ENCODE peak calls at places on chromosomes 1 and 21, in five cellular contexts. One of them, this sample, is unnamed. For H3K9me3, the result is how much of the 10 kb centered on the place peaks cover.

GRCh38 chr1:195898924-195899323 is 709.3 kb downstream of the KCNT2 start:
- DNase-seq in uterus: no peak
- DNase-seq in ovary: no peak
- DNase-seq in sigmoid colon: no peak
- DNase-seq in IMR-90: no peak
- DNase-seq in this sample: no peak

GRCh38 chr1:75203415-75204277 is 69.5 kb downstream of the LHX8 start:
- DNase-seq in uterus: no peak
- DNase-seq in sigmoid colon: no peak
- DNase-seq in ovary: no peak
- DNase-seq in IMR-90: peak
- DNase-seq in this sample: no peak

GRCh38 chr1:58908539-58909161 is 124.8 kb upstream of the JUN start:
- DNase-seq in IMR-90: peak
- DNase-seq in sigmoid colon: no peak
- DNase-seq in uterus: no peak
- DNase-seq in ovary: no peak
- DNase-seq in this sample: no peak

GRCh38 chr21:39966786-39967185 is 99.5 kb downstream of the PCP4 start:
- DNase-seq in ovary: no peak
- DNase-seq in uterus: no peak
- DNase-seq in sigmoid colon: no peak
- DNase-seq in IMR-90: no peak
- DNase-seq in this sample: no peak

GRCh38 chr1:163509126-163509525 is 187.4 kb downstream of the NUF2 start:
- DNase-seq in uterus: no peak
- DNase-seq in sigmoid colon: no peak
- DNase-seq in IMR-90: no peak
- DNase-seq in ovary: no peak
- DNase-seq in this sample: no peak

GRCh38 chr1:212488436-212489283 is 55.9 kb downstream of the NENF start:
- DNase-seq in uterus: peak
- DNase-seq in sigmoid colon: peak
- DNase-seq in ovary: peak
- DNase-seq in IMR-90: peak
- DNase-seq in this sample: no peak

GRCh38 chr1:13507075-13507474 is 6.7 kb downstream of the LRRC38 start:
- DNase-seq in uterus: no peak
- DNase-seq in sigmoid colon: no peak
- DNase-seq in IMR-90: no peak
- DNase-seq in ovary: no peak
- DNase-seq in this sample: no peak

GRCh38 chr1:147781056-147781471 is 20.7 kb upstream of the GJA5 start:
- DNase-seq in ovary: no peak
- DNase-seq in uterus: peak
- DNase-seq in sigmoid colon: no peak
- DNase-seq in IMR-90: peak
- DNase-seq in this sample: no peak

GRCh38 chr1:243443557-243443956 is 187.7 kb downstream of the SDCCAG8 start:
- DNase-seq in uterus: no peak
- DNase-seq in ovary: no peak
- DNase-seq in sigmoid colon: no peak
- DNase-seq in IMR-90: no peak
- DNase-seq in this sample: no peak

GRCh38 chr1:39753132-39754025 is 14.7 kb downstream of the PPIE start:
- DNase-seq in sigmoid colon: no peak
- DNase-seq in ovary: no peak
- DNase-seq in IMR-90: no peak
- DNase-seq in uterus: no peak
- DNase-seq in this sample: no peak

GRCh38 chr1:101264699-101265098 is 27.9 kb downstream of the S1PR1 start:
- DNase-seq in ovary: no peak
- DNase-seq in uterus: peak
- DNase-seq in IMR-90: no peak
- DNase-seq in sigmoid colon: no peak
- DNase-seq in this sample: no peak

GRCh38 chr21:15293251-15293650 is 228.5 kb upstream of the NRIP1 start:
- DNase-seq in IMR-90: peak
- DNase-seq in sigmoid colon: no peak
- DNase-seq in uterus: no peak
- DNase-seq in ovary: no peak
- DNase-seq in this sample: no peak

GRCh38 chr1:204265665-204266064 is 51.9 kb upstream of the GOLT1A start:
- DNase-seq in ovary: no peak
- DNase-seq in IMR-90: no peak
- DNase-seq in sigmoid colon: no peak
- DNase-seq in uterus: no peak
- DNase-seq in this sample: no peak

GRCh38 chr1:214441119-214441518 is 110.3 kb downstream of the PTPN14 start:
- DNase-seq in ovary: no peak
- DNase-seq in sigmoid colon: no peak
- DNase-seq in uterus: no peak
- DNase-seq in IMR-90: peak
- DNase-seq in this sample: no peak

GRCh38 chr1:89780721-89781120 is 40.1 kb upstream of the LRRC8D start:
- DNase-seq in IMR-90: peak
- DNase-seq in sigmoid colon: no peak
- DNase-seq in uterus: no peak
- DNase-seq in ovary: no peak
- DNase-seq in this sample: no peak

GRCh38 chr21:45326834-45327457 is 39.3 kb upstream of the POFUT2 start:
- DNase-seq in sigmoid colon: peak
- DNase-seq in ovary: no peak
- DNase-seq in uterus: no peak
- DNase-seq in IMR-90: no peak
- DNase-seq in this sample: peak

GRCh38 chr1:232048481-232048880 is 421.9 kb downstream of the DISC1 start:
- DNase-seq in IMR-90: no peak
- DNase-seq in sigmoid colon: no peak
- DNase-seq in ovary: no peak
- DNase-seq in uterus: no peak
- DNase-seq in this sample: no peak

GRCh38 chr1:199808110-199808870 is 219.2 kb upstream of the NR5A2 start:
- DNase-seq in uterus: no peak
- DNase-seq in IMR-90: peak
- DNase-seq in sigmoid colon: no peak
- DNase-seq in ovary: no peak
- DNase-seq in this sample: no peak

GRCh38 chr21:45948576-45949141 is 32.9 kb upstream of the COL6A1 start:
- DNase-seq in IMR-90: no peak
- DNase-seq in ovary: no peak
- DNase-seq in uterus: no peak
- DNase-seq in sigmoid colon: peak
- DNase-seq in this sample: no peak

GRCh38 chr21:44487831-44488230 is 32.5 kb downstream of the LRRC3 start:
- DNase-seq in sigmoid colon: no peak
- DNase-seq in IMR-90: peak
- DNase-seq in ovary: no peak
- DNase-seq in uterus: no peak
- DNase-seq in this sample: peak

GRCh38 chr1:41784516-41785279 is 134.0 kb downstream of the HIVEP3 start:
- DNase-seq in ovary: no peak
- DNase-seq in uterus: no peak
- DNase-seq in sigmoid colon: no peak
- DNase-seq in IMR-90: no peak
- DNase-seq in this sample: no peak

GRCh38 chr1:111990878-111991760 is 1.7 kb upstream of the KCND3 start:
- DNase-seq in ovary: peak
- DNase-seq in uterus: peak
- DNase-seq in IMR-90: no peak
- DNase-seq in sigmoid colon: peak
- DNase-seq in this sample: no peak

GRCh38 chr1:212606042-212606733 is 2.4 kb upstream of the ATF3 start:
- DNase-seq in ovary: no peak
- DNase-seq in sigmoid colon: no peak
- DNase-seq in uterus: no peak
- DNase-seq in IMR-90: no peak
- DNase-seq in this sample: no peak

GRCh38 chr21:46537026-46537425 is 67.9 kb downstream of the S100B start:
- DNase-seq in sigmoid colon: no peak
- DNase-seq in uterus: no peak
- DNase-seq in IMR-90: no peak
- DNase-seq in ovary: no peak
- DNase-seq in this sample: no peak

GRCh38 chr1:2229032-2229920 is 1.2 kb downstream of the SKI start:
- DNase-seq in IMR-90: peak
- DNase-seq in sigmoid colon: peak
- DNase-seq in uterus: peak
- DNase-seq in ovary: peak
- DNase-seq in this sample: peak

GRCh38 chr1:36204347-36204909 is 19.8 kb upstream of the THRAP3 start:
- DNase-seq in IMR-90: no peak
- DNase-seq in sigmoid colon: no peak
- DNase-seq in ovary: peak
- DNase-seq in uterus: no peak
- DNase-seq in this sample: no peak

GRCh38 chr1:110645962-110646735 is 28.6 kb downstream of the KCNA3 start:
- DNase-seq in uterus: no peak
- DNase-seq in sigmoid colon: no peak
- DNase-seq in ovary: no peak
- DNase-seq in IMR-90: peak
- DNase-seq in this sample: no peak

GRCh38 chr1:222098382-222098781 is 356.5 kb upstream of the DUSP10 start:
- DNase-seq in uterus: no peak
- DNase-seq in sigmoid colon: no peak
- DNase-seq in ovary: no peak
- DNase-seq in IMR-90: no peak
- DNase-seq in this sample: no peak
- TF ChIP-seq POLR2A in uterus: no peak
- TF ChIP-seq POLR2A in sigmoid colon: no peak
- TF ChIP-seq POLR2A in ovary: no peak
- TF ChIP-seq POLR2A in IMR-90: no peak
- TF ChIP-seq POLR2A in this sample: no peak

GRCh38 chr1:238960071-238960470 is 426.3 kb upstream of the CHRM3 start:
- DNase-seq in uterus: no peak
- DNase-seq in ovary: no peak
- DNase-seq in sigmoid colon: no peak
- DNase-seq in IMR-90: peak
- DNase-seq in this sample: no peak
- H3K9me3 ChIP-seq in uterus: under half
- H3K9me3 ChIP-seq in ovary: under half
- H3K9me3 ChIP-seq in sigmoid colon: under half
- H3K9me3 ChIP-seq in IMR-90: under half
- H3K9me3 ChIP-seq in this sample: under half

DNA sequence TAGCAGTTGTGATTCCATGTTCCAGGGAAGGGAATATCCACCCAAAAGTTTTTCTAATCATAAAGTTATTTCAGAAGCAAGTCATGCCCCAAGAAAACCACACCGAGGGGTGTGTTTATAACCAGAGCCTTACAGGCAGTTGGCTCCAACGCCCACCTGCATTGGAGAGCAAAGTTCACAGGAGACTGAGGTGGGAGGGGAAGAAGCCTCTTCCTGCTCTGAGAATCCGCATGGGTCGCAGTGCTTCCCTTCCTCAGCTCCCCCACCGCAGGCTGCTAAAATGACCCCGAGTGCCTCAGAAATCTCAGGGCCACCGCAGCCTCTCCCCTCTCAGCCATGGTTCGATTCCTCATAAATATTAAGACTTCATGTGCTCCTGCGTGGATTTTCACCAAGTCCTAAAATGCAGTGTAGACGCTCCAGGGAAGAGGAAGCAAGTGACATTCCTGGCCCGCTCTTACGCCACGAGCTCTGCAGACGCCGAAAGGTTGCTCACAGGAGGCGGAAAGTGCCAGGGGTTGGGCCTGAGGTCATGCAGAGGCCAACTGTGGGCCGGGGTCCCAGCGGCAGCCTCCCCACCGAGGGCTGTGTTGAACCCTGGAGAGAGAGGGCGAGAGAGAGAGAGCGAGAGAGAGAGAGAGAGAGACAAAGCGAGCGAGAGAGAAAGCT is 13.4 kb upstream of the SPSB1 start:
- DNase-seq in uterus: no peak
- DNase-seq in sigmoid colon: no peak
- DNase-seq in IMR-90: peak
- DNase-seq in ovary: no peak
- DNase-seq in this sample: peak
- H3K4me3 ChIP-seq in uterus: no peak
- H3K4me3 ChIP-seq in sigmoid colon: no peak
- H3K4me3 ChIP-seq in IMR-90: no peak
- H3K4me3 ChIP-seq in ovary: no peak
- H3K4me3 ChIP-seq in this sample: no peak

DNA sequence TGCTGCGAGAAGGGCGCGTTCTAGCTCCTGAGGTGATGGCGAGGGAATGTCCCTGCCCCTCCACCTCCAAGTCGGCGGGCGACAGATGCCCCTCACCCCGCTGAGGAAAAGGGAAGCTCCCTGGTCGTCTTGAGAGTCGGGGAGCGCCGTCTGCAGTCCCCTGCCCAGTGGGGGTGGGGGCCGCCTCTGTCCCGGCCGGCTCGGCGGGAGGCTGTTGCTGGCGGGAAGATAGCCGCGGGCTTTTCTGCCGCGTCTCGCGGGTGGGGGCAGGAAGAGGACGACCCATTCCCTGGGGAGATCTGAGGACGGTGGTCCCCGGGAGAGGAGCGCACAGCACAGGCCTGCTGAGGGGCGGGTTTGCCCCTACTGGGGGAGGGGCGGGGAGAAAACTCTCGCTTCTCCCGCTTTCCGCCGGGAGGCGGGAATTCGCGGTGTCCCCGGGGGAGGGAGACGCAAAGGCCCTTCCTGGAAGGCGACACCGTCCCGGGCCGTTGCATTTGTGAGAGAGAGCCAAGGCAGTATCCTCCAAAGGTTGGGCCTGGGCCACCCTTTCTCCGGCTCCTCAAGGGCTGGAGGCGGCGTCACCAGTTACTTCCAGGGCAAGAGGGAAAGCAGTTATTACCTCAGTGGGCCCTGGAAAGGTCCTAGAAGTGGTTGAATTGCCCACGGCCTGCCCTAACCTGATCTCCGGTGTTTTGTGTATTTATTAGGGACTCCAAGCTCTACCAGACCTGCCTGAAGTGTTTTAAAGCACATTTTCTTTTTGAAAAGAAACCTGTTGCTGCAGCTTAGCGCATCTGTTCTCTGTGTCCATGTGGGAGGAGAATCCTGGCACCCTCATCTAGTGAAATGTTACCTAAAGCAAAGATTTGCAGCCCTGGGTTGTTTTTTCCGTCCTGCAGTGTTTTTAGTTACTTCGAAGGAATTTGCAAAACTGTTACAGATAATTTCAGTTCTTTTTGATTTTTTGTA is 648 bp downstream of the S100PBP start:
- DNase-seq in sigmoid colon: peak
- DNase-seq in IMR-90: peak
- DNase-seq in uterus: peak
- DNase-seq in ovary: peak
- DNase-seq in this sample: no peak
- TF ChIP-seq POLR2A in sigmoid colon: peak
- TF ChIP-seq POLR2A in IMR-90: no peak
- TF ChIP-seq POLR2A in uterus: no peak
- TF ChIP-seq POLR2A in ovary: no peak
- TF ChIP-seq POLR2A in this sample: no peak

DNA sequence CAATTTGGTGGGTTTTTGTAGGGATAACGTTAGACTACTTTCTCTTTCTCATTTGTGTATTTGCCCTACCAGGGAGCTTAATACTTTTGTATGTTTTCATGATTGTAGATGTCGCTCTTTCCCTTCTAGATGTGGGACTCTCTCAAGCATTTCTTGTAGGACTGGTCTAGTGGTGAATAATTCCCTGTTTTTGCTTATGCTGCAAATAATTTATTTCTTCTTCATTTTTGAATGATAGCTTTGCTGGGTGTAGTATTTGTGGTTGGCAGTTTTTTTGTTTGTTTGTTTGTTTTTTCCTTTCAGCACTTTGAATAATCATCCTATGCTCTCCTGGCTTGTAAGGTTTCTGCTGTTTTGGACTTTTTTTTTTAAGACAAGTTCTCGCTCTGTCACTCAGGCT is 22.5 kb upstream of the TTC22 start:
- DNase-seq in sigmoid colon: no peak
- DNase-seq in ovary: no peak
- DNase-seq in uterus: no peak
- DNase-seq in IMR-90: no peak
- DNase-seq in this sample: no peak
- H3K9me3 ChIP-seq in sigmoid colon: under half
- H3K9me3 ChIP-seq in ovary: under half
- H3K9me3 ChIP-seq in uterus: under half
- H3K9me3 ChIP-seq in IMR-90: under half
- H3K9me3 ChIP-seq in this sample: under half

This sample was measured in spleen.